ENCODE peak calls at places on chromosomes 11 and 22, in ten cellular contexts. V is HL-60, A is A673, Y is left ventricle myocardium inferior, Z is sigmoid colon, T is coronary artery, D is fibroblast of villous mesenchyme, P is kidney epithelial cell, I is GM12865, G is Peyer's patch. M is an unnamed sample.
A peak's percentile ranks its signal among the peaks of the same experiment; 100 is the strongest.

GRCh38 chr11:64064374-64065140 is 28.8 kb downstream of the FLRT1 start:
- DNase-seq in V (no peak), A (no peak), Y (no peak), Z (peak; percentile 82), T (no peak), D (no peak), P (no peak), I (no peak), G (no peak), M (no peak)

GRCh38 chr22:42343136-42343484 is 72.7 kb upstream of the TCF20 start:
- DNase-seq in V (no peak), A (peak; percentile 49), Y (no peak), Z (no peak), T (no peak), D (no peak), P (no peak), I (no peak), G (no peak), M (no peak)

GRCh38 chr11:96259053-96259837 is 83.8 kb downstream of the MAML2 start:
- DNase-seq in V (no peak), A (no peak), Y (no peak), Z (no peak), T (no peak), D (peak; percentile 69), P (peak; percentile 84), I (no peak), G (no peak), M (no peak)

GRCh38 chr11:114098927-114099326 is 39.4 kb downstream of the ZBTB16 start:
- DNase-seq in V (no peak), A (no peak), Y (no peak), Z (no peak), T (no peak), D (peak; percentile 79), P (no peak), I (no peak), G (peak; percentile 35), M (no peak)

GRCh38 chr11:127071606-127072005 is 71.0 kb upstream of the KIRREL3 start:
- DNase-seq in V (no peak), A (no peak), Y (no peak), Z (no peak), T (no peak), D (no peak), P (no peak), I (no peak), G (no peak), M (no peak)

GRCh38 chr22:31064369-31064768 is 16.7 kb upstream of the SMTN start:
- DNase-seq in V (no peak), A (no peak), Y (no peak), Z (no peak), T (no peak), D (no peak), P (no peak), I (no peak), G (no peak), M (no peak)

GRCh38 chr22:29345932-29346331 is 30.4 kb upstream of the RASL10A start:
- DNase-seq in V (no peak), A (no peak), Y (no peak), Z (no peak), T (no peak), D (peak; percentile 45), P (no peak), I (no peak), G (no peak), M (no peak)

GRCh38 chr22:30398685-30399680 is 2.2 kb downstream of the SEC14L2 start:
- DNase-seq in V (no peak), A (no peak), Y (no peak), Z (no peak), T (no peak), D (no peak), P (no peak), I (no peak), G (no peak), M (no peak)

GRCh38 chr22:43202756-43203155 is 15.8 kb upstream of the TTLL12 start:
- DNase-seq in V (no peak), A (no peak), Y (no peak), Z (no peak), T (no peak), D (no peak), P (no peak), I (no peak), G (no peak), M (no peak)

GRCh38 chr11:45606514-45607024 is 58.9 kb downstream of the CHST1 start:
- DNase-seq in V (no peak), A (peak; percentile 52), Y (no peak), Z (no peak), T (peak; percentile 35), D (no peak), P (no peak), I (no peak), G (no peak), M (no peak)

GRCh38 chr11:127493330-127493729 is 492.8 kb upstream of the KIRREL3 start:
- DNase-seq in V (no peak), A (peak; percentile 40), Y (no peak), Z (no peak), T (no peak), D (peak; percentile 1), P (no peak), I (peak; percentile 31), G (no peak), M (no peak)

GRCh38 chr22:17769013-17769715 is 5.1 kb downstream of the BID start:
- DNase-seq in V (no peak), A (no peak), Y (no peak), Z (no peak), T (no peak), D (no peak), P (no peak), I (no peak), G (no peak), M (no peak)

GRCh38 chr11:62544521-62545436 is 1.8 kb downstream of the AHNAK start:
- DNase-seq in V (peak; percentile 22), A (peak; percentile 50), Y (peak; percentile 53), Z (peak; percentile 69), T (no peak), D (no peak), P (no peak), I (peak; percentile 55), G (peak; percentile 71), M (no peak)

GRCh38 chr22:28183078-28183870 is 264.2 kb upstream of the PITPNB start:
- DNase-seq in V (no peak), A (peak; percentile 74), Y (no peak), Z (no peak), T (no peak), D (no peak), P (no peak), I (no peak), G (no peak), M (no peak)

GRCh38 chr22:45553333-45554039 is 50.8 kb downstream of the FBLN1 start:
- DNase-seq in V (peak; percentile 58), A (peak; percentile 86), Y (peak; percentile 77), Z (peak; percentile 90), T (peak; percentile 87), D (peak; percentile 87), P (peak; percentile 19), I (peak; percentile 68), G (peak; percentile 78), M (peak; percentile 59)

GRCh38 chr22:23219787-23220484 is 39.6 kb downstream of the BCR start:
- DNase-seq in V (peak; percentile 89), A (peak; percentile 43), Y (no peak), Z (no peak), T (no peak), D (peak; percentile 62), P (peak; percentile 63), I (peak; percentile 78), G (peak; percentile 67), M (no peak)

GRCh38 chr22:42376721-42377177 is 55.5 kb downstream of the NFAM1 start:
- DNase-seq in V (no peak), A (no peak), Y (peak; percentile 78), Z (peak; percentile 92), T (no peak), D (peak; percentile 72), P (no peak), I (peak; percentile 13), G (peak; percentile 79), M (no peak)

GRCh38 chr22:42387631-42388030 is 44.6 kb downstream of the NFAM1 start:
- DNase-seq in V (no peak), A (no peak), Y (no peak), Z (no peak), T (no peak), D (no peak), P (no peak), I (no peak), G (no peak), M (no peak)

GRCh38 chr11:91981995-91982394 is 242.6 kb upstream of the FAT3 start:
- DNase-seq in V (no peak), A (peak; percentile 23), Y (no peak), Z (peak; percentile 89), T (peak; percentile 89), D (peak; percentile 70), P (peak; percentile 96), I (no peak), G (peak; percentile 50), M (peak; percentile 82)

GRCh38 chr11:14908214-14908880 is 16.3 kb upstream of the CYP2R1 start:
- DNase-seq in V (peak; percentile 45), A (peak; percentile 78), Y (no peak), Z (no peak), T (no peak), D (peak; percentile 60), P (no peak), I (peak; percentile 65), G (peak; percentile 73), M (no peak)
- H3K4me3 ChIP-seq in V (no peak overlapping the region), A (peak overlapping the region; percentile 13), Y (no peak overlapping the region), Z (no peak overlapping the region), T (no peak overlapping the region), D (no peak overlapping the region), P (no peak overlapping the region), I (no peak overlapping the region), G (no peak overlapping the region), M (no peak overlapping the region)

DNA sequence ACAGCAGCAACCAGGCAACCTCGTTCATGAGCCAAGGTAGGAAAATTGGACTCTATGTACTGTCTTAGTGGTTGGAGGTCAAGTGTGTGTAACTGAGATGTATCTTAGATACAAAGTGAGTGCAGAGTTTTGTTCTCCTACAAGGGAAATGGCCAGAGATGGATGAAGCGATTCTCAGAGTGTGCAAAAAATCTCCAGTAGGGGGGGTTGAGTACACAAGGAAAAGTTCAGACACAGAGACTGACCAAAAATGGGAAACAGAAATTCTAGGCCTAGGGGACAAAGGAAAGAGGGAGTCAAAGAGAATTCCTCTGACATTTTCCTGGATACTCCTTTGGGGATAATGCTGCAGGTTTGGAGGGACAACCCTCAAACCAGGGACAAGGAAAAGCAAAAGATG is 38.2 kb upstream of the OR5AK2 start:
- DNase-seq in V (no peak), A (no peak), Y (no peak), Z (no peak), T (no peak), D (no peak), P (no peak), I (no peak), G (no peak), M (no peak)
- TF ChIP-seq CTCF in V (no peak), A (no peak), Y (peak; percentile 25), Z (no peak), T (no peak), D (no peak), P (no peak), I (no peak), G (no peak), M (no peak)

GRCh38 chr11:120389693-120390584 is 53.7 kb downstream of the ARHGEF12 start:
- DNase-seq in V (no peak), A (no peak), Y (no peak), Z (no peak), T (no peak), D (no peak), P (no peak), I (no peak), G (no peak), M (no peak)
- H3K4me3 ChIP-seq in V (no peak overlapping the region), A (no peak overlapping the region), Y (no peak overlapping the region), Z (no peak overlapping the region), T (no peak overlapping the region), D (no peak overlapping the region), P (no peak overlapping the region), I (no peak overlapping the region), G (no peak overlapping the region), M (no peak overlapping the region)

GRCh38 chr11:110296226-110297081 is at the start of gene RDX:
- DNase-seq in V (peak; percentile 60), A (peak; percentile 97), Y (peak; percentile 83), Z (peak; percentile 82), T (peak; percentile 84), D (peak; percentile 76), P (peak; percentile 51), I (peak; percentile 87), G (peak; percentile 75), M (no peak)
- TF ChIP-seq CTCF in V (no peak), A (no peak), Y (peak; percentile 24), Z (no peak), T (no peak), D (no peak), P (no peak), I (peak; percentile 16), G (no peak), M (no peak)

M was measured in AG04449.